ENCODE peak calls at places on chromosomes 6 and 20, in eight cellular contexts. One of them, this sample, is unnamed.

GRCh38 chr6:56357616-56358373 is 110.4 kb upstream of the COL21A1 start:
- DNase-seq in AG10803: peak
- DNase-seq in endodermal cell: no peak
- DNase-seq in ovary: no peak
- DNase-seq in mammary epithelial cell: peak
- DNase-seq in foreskin fibroblast: no peak
- DNase-seq in lung: no peak
- DNase-seq in suprapubic skin: no peak
- DNase-seq in this sample: no peak

GRCh38 chr6:76681781-76682180 is 609.3 kb upstream of the IMPG1 start:
- DNase-seq in AG10803: peak
- DNase-seq in endodermal cell: no peak
- DNase-seq in ovary: no peak
- DNase-seq in mammary epithelial cell: no peak
- DNase-seq in foreskin fibroblast: no peak
- DNase-seq in lung: no peak
- DNase-seq in suprapubic skin: no peak
- DNase-seq in this sample: no peak

GRCh38 chr20:1669304-1669703 is 11.7 kb upstream of the SIRPG start:
- DNase-seq in AG10803: peak
- DNase-seq in endodermal cell: no peak
- DNase-seq in ovary: no peak
- DNase-seq in mammary epithelial cell: no peak
- DNase-seq in foreskin fibroblast: no peak
- DNase-seq in lung: no peak
- DNase-seq in suprapubic skin: no peak
- DNase-seq in this sample: peak

GRCh38 chr6:168039849-168040248 is 39.2 kb downstream of the FRMD1 start:
- DNase-seq in AG10803: no peak
- DNase-seq in endodermal cell: no peak
- DNase-seq in ovary: peak
- DNase-seq in mammary epithelial cell: no peak
- DNase-seq in foreskin fibroblast: no peak
- DNase-seq in lung: no peak
- DNase-seq in suprapubic skin: peak
- DNase-seq in this sample: no peak

GRCh38 chr6:42572523-42572922 is 8.7 kb downstream of the UBR2 start:
- DNase-seq in AG10803: no peak
- DNase-seq in endodermal cell: no peak
- DNase-seq in ovary: no peak
- DNase-seq in mammary epithelial cell: no peak
- DNase-seq in foreskin fibroblast: no peak
- DNase-seq in lung: no peak
- DNase-seq in suprapubic skin: no peak
- DNase-seq in this sample: no peak

GRCh38 chr6:30227763-30228487 is 14.7 kb upstream of the TRIM26 start:
- DNase-seq in AG10803: no peak
- DNase-seq in endodermal cell: peak
- DNase-seq in ovary: no peak
- DNase-seq in mammary epithelial cell: no peak
- DNase-seq in foreskin fibroblast: no peak
- DNase-seq in lung: no peak
- DNase-seq in suprapubic skin: no peak
- DNase-seq in this sample: no peak

GRCh38 chr20:33401922-33402369 is 627 bp upstream of the CDK5RAP1 start:
- DNase-seq in AG10803: peak
- DNase-seq in endodermal cell: no peak
- DNase-seq in ovary: no peak
- DNase-seq in mammary epithelial cell: no peak
- DNase-seq in foreskin fibroblast: no peak
- DNase-seq in lung: no peak
- DNase-seq in suprapubic skin: no peak
- DNase-seq in this sample: no peak

GRCh38 chr6:343960-344815 is 47.4 kb upstream of the IRF4 start:
- DNase-seq in AG10803: peak
- DNase-seq in endodermal cell: no peak
- DNase-seq in ovary: no peak
- DNase-seq in mammary epithelial cell: no peak
- DNase-seq in foreskin fibroblast: no peak
- DNase-seq in lung: no peak
- DNase-seq in suprapubic skin: no peak
- DNase-seq in this sample: peak

GRCh38 chr20:49615401-49616153 is 47.6 kb upstream of the PTGIS start:
- DNase-seq in AG10803: no peak
- DNase-seq in endodermal cell: peak
- DNase-seq in ovary: peak
- DNase-seq in mammary epithelial cell: no peak
- DNase-seq in foreskin fibroblast: peak
- DNase-seq in lung: no peak
- DNase-seq in suprapubic skin: no peak
- DNase-seq in this sample: no peak

GRCh38 chr6:89197141-89197540 is 20.0 kb downstream of the GABRR1 start:
- DNase-seq in AG10803: no peak
- DNase-seq in endodermal cell: no peak
- DNase-seq in ovary: no peak
- DNase-seq in mammary epithelial cell: no peak
- DNase-seq in foreskin fibroblast: no peak
- DNase-seq in lung: no peak
- DNase-seq in suprapubic skin: no peak
- DNase-seq in this sample: no peak

GRCh38 chr6:24897186-24897585 is 38.6 kb downstream of the RIPOR2 start:
- DNase-seq in AG10803: no peak
- DNase-seq in endodermal cell: no peak
- DNase-seq in ovary: no peak
- DNase-seq in mammary epithelial cell: no peak
- DNase-seq in foreskin fibroblast: no peak
- DNase-seq in lung: no peak
- DNase-seq in suprapubic skin: no peak
- DNase-seq in this sample: no peak

GRCh38 chr20:57443349-57443748 is 52.2 kb downstream of the RBM38 start:
- DNase-seq in AG10803: no peak
- DNase-seq in endodermal cell: no peak
- DNase-seq in ovary: no peak
- DNase-seq in mammary epithelial cell: no peak
- DNase-seq in foreskin fibroblast: no peak
- DNase-seq in lung: no peak
- DNase-seq in suprapubic skin: no peak
- DNase-seq in this sample: no peak

GRCh38 chr6:169199625-169200335 is 53.9 kb downstream of the THBS2 start:
- DNase-seq in AG10803: no peak
- DNase-seq in endodermal cell: no peak
- DNase-seq in ovary: no peak
- DNase-seq in mammary epithelial cell: no peak
- DNase-seq in foreskin fibroblast: no peak
- DNase-seq in lung: peak
- DNase-seq in suprapubic skin: no peak
- DNase-seq in this sample: no peak

GRCh38 chr20:51579137-51579536 is 36.6 kb upstream of the NFATC2 start:
- DNase-seq in AG10803: peak
- DNase-seq in endodermal cell: no peak
- DNase-seq in ovary: no peak
- DNase-seq in mammary epithelial cell: no peak
- DNase-seq in foreskin fibroblast: no peak
- DNase-seq in lung: no peak
- DNase-seq in suprapubic skin: no peak
- DNase-seq in this sample: no peak

GRCh38 chr6:27758471-27758870 is 153.7 kb downstream of the OR2B2 start:
- DNase-seq in AG10803: no peak
- DNase-seq in endodermal cell: peak
- DNase-seq in ovary: no peak
- DNase-seq in mammary epithelial cell: no peak
- DNase-seq in foreskin fibroblast: no peak
- DNase-seq in lung: no peak
- DNase-seq in suprapubic skin: no peak
- DNase-seq in this sample: no peak

GRCh38 chr6:27760464-27760863 is 151.7 kb downstream of the OR2B2 start:
- DNase-seq in AG10803: no peak
- DNase-seq in endodermal cell: no peak
- DNase-seq in ovary: no peak
- DNase-seq in mammary epithelial cell: peak
- DNase-seq in foreskin fibroblast: no peak
- DNase-seq in lung: no peak
- DNase-seq in suprapubic skin: no peak
- DNase-seq in this sample: no peak

GRCh38 chr6:27759930-27760329 is 152.3 kb downstream of the OR2B2 start:
- DNase-seq in AG10803: no peak
- DNase-seq in endodermal cell: no peak
- DNase-seq in ovary: no peak
- DNase-seq in mammary epithelial cell: no peak
- DNase-seq in foreskin fibroblast: no peak
- DNase-seq in lung: no peak
- DNase-seq in suprapubic skin: no peak
- DNase-seq in this sample: no peak

GRCh38 chr6:27765028-27765427 is 147.2 kb downstream of the OR2B2 start:
- DNase-seq in AG10803: no peak
- DNase-seq in endodermal cell: no peak
- DNase-seq in ovary: no peak
- DNase-seq in mammary epithelial cell: no peak
- DNase-seq in foreskin fibroblast: no peak
- DNase-seq in lung: no peak
- DNase-seq in suprapubic skin: no peak
- DNase-seq in this sample: no peak

DNA sequence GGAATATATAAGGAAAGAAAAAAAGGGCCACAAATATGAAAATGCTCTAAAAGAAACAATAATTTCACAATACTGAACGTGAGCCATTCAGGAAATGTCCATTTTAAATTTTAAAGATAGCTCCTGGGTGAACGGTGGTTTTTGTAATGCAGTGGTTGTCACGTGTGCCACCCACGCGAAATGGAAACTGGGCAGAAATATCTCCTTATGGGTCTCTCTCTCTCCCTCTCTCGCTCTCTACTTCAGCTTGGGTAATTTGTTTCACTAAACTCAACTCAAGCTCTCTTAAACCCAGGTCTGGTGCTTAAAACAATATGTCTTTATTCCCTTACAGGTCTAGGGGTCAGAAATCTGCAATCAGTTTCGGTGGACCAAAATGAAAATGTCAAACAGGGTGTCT is 150.8 kb downstream of the OR2B2 start:
- DNase-seq in AG10803: no peak
- DNase-seq in endodermal cell: no peak
- DNase-seq in ovary: no peak
- DNase-seq in mammary epithelial cell: no peak
- DNase-seq in foreskin fibroblast: peak
- DNase-seq in lung: no peak
- DNase-seq in suprapubic skin: no peak
- DNase-seq in this sample: no peak
- H3K4me3 ChIP-seq in AG10803: no peak
- H3K4me3 ChIP-seq in endodermal cell: no peak
- H3K4me3 ChIP-seq in ovary: no peak
- H3K4me3 ChIP-seq in mammary epithelial cell: no peak
- H3K4me3 ChIP-seq in foreskin fibroblast: no peak
- H3K4me3 ChIP-seq in lung: no peak
- H3K4me3 ChIP-seq in suprapubic skin: no peak
- H3K4me3 ChIP-seq in this sample: no peak

DNA sequence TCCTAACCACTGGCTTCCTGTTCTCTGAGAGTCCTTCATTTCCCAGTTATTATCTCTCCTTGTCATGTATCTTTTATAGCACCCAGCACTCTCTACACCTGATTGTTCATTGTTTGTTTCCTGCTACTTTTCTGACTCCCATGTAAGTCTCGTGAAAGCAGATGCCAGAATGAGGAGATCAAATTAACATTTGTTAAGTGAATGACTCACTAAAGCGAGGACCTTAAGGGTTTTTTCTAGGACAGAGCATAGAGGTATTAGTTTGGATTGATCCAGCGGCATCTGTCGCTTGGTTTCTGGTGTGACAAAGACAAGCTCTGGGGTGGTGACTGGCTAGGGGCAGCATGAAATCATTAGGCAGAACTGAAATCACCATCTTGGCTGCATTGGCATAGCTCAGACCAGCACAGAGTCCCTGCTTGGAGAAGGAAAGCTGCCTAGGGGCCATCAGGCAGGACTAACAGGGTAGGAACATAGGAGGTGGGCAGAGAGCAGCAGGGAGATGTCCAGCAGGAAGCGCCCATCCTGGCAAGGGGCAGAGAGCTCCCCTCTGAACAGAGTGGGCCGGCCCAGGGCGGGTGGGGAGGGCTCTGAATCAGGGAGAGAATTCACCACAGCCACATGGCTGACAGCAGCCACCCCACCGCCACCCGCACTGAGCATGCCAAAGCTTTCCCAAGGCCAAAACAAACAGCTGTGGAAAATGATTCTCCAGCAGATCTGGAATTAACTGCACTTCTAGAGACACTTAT is 97.1 kb upstream of the CEP85L start:
- DNase-seq in AG10803: peak
- DNase-seq in endodermal cell: peak
- DNase-seq in ovary: peak
- DNase-seq in mammary epithelial cell: peak
- DNase-seq in foreskin fibroblast: peak
- DNase-seq in lung: no peak
- DNase-seq in suprapubic skin: peak
- DNase-seq in this sample: peak
- H3K4me3 ChIP-seq in AG10803: peak
- H3K4me3 ChIP-seq in endodermal cell: no peak
- H3K4me3 ChIP-seq in ovary: no peak
- H3K4me3 ChIP-seq in mammary epithelial cell: no peak
- H3K4me3 ChIP-seq in foreskin fibroblast: peak
- H3K4me3 ChIP-seq in lung: no peak
- H3K4me3 ChIP-seq in suprapubic skin: peak
- H3K4me3 ChIP-seq in this sample: no peak

GRCh38 chr6:95837890-95838289 is 177.9 kb upstream of the FUT9 start:
- DNase-seq in AG10803: no peak
- DNase-seq in endodermal cell: no peak
- DNase-seq in ovary: no peak
- DNase-seq in mammary epithelial cell: no peak
- DNase-seq in foreskin fibroblast: no peak
- DNase-seq in lung: no peak
- DNase-seq in suprapubic skin: no peak
- DNase-seq in this sample: no peak
- H3K4me3 ChIP-seq in AG10803: no peak
- H3K4me3 ChIP-seq in endodermal cell: no peak
- H3K4me3 ChIP-seq in ovary: no peak
- H3K4me3 ChIP-seq in mammary epithelial cell: no peak
- H3K4me3 ChIP-seq in foreskin fibroblast: no peak
- H3K4me3 ChIP-seq in lung: no peak
- H3K4me3 ChIP-seq in suprapubic skin: no peak
- H3K4me3 ChIP-seq in this sample: no peak

DNA sequence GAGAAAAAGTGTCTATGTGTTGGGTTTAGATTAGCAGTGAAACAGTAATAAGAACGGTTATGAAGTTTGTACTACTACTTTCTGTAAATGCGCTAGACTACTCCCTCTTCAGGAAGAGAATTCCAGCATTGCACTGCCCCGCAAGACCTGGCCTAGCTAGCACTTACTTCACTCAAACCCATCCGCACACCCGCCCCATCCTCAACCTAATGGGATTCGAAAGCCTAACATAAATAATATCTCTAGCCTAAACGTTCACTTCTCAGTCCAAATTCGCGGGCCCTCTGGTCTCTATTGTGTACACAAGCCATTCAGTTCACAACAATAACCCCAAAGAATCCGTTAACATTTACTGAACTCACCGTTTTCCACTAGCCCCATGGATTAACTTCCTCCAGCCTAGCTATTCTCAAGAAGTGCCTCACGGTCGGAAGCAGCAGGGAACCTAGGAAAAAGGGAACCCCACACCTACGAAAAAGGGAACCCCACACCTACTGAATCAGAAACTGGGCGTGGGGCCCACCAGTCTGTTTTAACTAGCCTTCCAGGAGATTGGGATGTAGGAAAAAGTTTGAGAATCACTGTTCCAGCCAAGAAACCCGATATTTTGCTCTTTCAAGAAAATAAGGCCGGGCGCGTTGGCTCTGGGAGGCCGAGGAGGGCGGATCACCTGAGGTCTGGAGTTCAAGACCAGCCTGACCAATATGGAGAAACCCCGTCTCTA is 45.4 kb upstream of the BTN3A2 start:
- DNase-seq in AG10803: no peak
- DNase-seq in endodermal cell: peak
- DNase-seq in ovary: no peak
- DNase-seq in mammary epithelial cell: no peak
- DNase-seq in foreskin fibroblast: no peak
- DNase-seq in lung: no peak
- DNase-seq in suprapubic skin: no peak
- DNase-seq in this sample: no peak
- H3K4me3 ChIP-seq in AG10803: no peak
- H3K4me3 ChIP-seq in endodermal cell: peak
- H3K4me3 ChIP-seq in ovary: no peak
- H3K4me3 ChIP-seq in mammary epithelial cell: no peak
- H3K4me3 ChIP-seq in foreskin fibroblast: no peak
- H3K4me3 ChIP-seq in lung: no peak
- H3K4me3 ChIP-seq in suprapubic skin: no peak
- H3K4me3 ChIP-seq in this sample: no peak